ENCODE peak calls at places on chromosome 20, in five cellular contexts. A is NCI-H2029, E is pancreas, N is PC-9, X is NCI-H1092 treated with DMSO at 0.1 percent for 48 hours. H is an unnamed sample.
A peak's percentile ranks its signal among the peaks of the same experiment; 100 is the strongest.

GRCh38 chr20:32583581-32584045 is 1.5 kb downstream of the NOL4L start:
- DNase-seq in E (no peak), X (no peak), A (no peak), N (peak; percentile 33), H (no peak)

GRCh38 chr20:4613718-4614620 is 107.7 kb upstream of the PRND start:
- DNase-seq in E (no peak), A (peak; percentile 13), X (no peak), N (peak; percentile 68), H (no peak)

GRCh38 chr20:59948212-59948611 is 8.0 kb downstream of the FAM217B start:
- DNase-seq in X (no peak), A (no peak), N (no peak), E (no peak), H (no peak)

GRCh38 chr20:20869161-20869560 is 156.7 kb upstream of the RALGAPA2 start:
- DNase-seq in X (no peak), E (no peak), N (no peak), A (no peak), H (no peak)

GRCh38 chr20:35156978-35157377 is 9.8 kb upstream of the EDEM2 start:
- DNase-seq in X (no peak), E (no peak), N (no peak), A (no peak), H (no peak)

GRCh38 chr20:3777726-3778629 is 3.3 kb downstream of the SPEF1 start:
- DNase-seq in E (peak; percentile 80), A (no peak), X (no peak), N (peak; percentile 62), H (peak; percentile 23)

GRCh38 chr20:31605902-31606677 is 1.0 kb downstream of the ID1 start:
- DNase-seq in E (no peak), N (no peak), X (peak; percentile 45), A (peak; percentile 31), H (no peak)

GRCh38 chr20:31901615-31902014 is 31.2 kb downstream of the TTLL9 start:
- DNase-seq in N (no peak), X (no peak), E (no peak), A (no peak), H (no peak)

GRCh38 chr20:4439461-4439860 is 282.2 kb upstream of the PRND start:
- DNase-seq in A (no peak), X (no peak), N (no peak), E (no peak), H (no peak)

GRCh38 chr20:19026901-19027644 is 185.4 kb upstream of the SLC24A3 start:
- DNase-seq in A (no peak), E (no peak), X (no peak), N (no peak), H (no peak)

GRCh38 chr20:461254-462198 is 807 bp downstream of the TBC1D20 start:
- DNase-seq in E (peak; percentile 79), N (peak; percentile 46), A (peak; percentile 19), X (peak; percentile 25), H (no peak)

GRCh38 chr20:53104889-53105288 is 132.7 kb downstream of the TSHZ2 start:
- DNase-seq in E (no peak), A (no peak), X (no peak), N (no peak), H (no peak)